ENCODE peak calls at places on chromosomes 12 and 14, in five cellular contexts. W is esophagus muscularis mucosa, N is uterus, G is endothelial cell of umbilical vein, T is body of pancreas. K is an unnamed sample.

GRCh38 chr14:81390706-81391105 is 9.4 kb downstream of the STON2 start:
- DNase-seq in W (peak; percentile 86), T (no peak), G (no peak), N (no peak), K (no peak)

GRCh38 chr14:99127651-99128167 is 144.3 kb downstream of the BCL11B start:
- DNase-seq in G (no peak), T (no peak), N (no peak), W (peak; percentile 82), K (no peak)

GRCh38 chr12:91053951-91054715 is 3.7 kb downstream of the KERA start:
- DNase-seq in T (peak; percentile 13), N (peak; percentile 60), W (no peak), G (peak; percentile 94), K (no peak)

GRCh38 chr12:97756066-97756701 is 293.6 kb downstream of the RMST start:
- DNase-seq in T (no peak), N (no peak), G (no peak), W (no peak), K (no peak)

GRCh38 chr12:124523071-124523470 is 44.3 kb downstream of the NCOR2 start:
- DNase-seq in N (no peak), W (no peak), T (peak; percentile 46), G (peak; percentile 36), K (no peak)

GRCh38 chr14:70821916-70822705 is 12.8 kb upstream of the MAP3K9 start:
- DNase-seq in G (peak; percentile 15), W (no peak), N (peak; percentile 24), T (peak; percentile 38), K (peak; percentile 40)

GRCh38 chr14:93090826-93091583 is 24.7 kb downstream of the ITPK1 start:
- DNase-seq in G (no peak), W (no peak), T (no peak), N (no peak), K (no peak)

GRCh38 chr12:45727994-45728624 is 1.4 kb upstream of the ARID2 start:
- DNase-seq in W (no peak), T (no peak), N (no peak), G (no peak), K (no peak)

GRCh38 chr12:84763112-84763511 is 149.5 kb downstream of the SLC6A15 start:
- DNase-seq in G (no peak), T (no peak), W (no peak), N (no peak), K (no peak)

GRCh38 chr14:92437309-92437708 is 76.3 kb upstream of the RIN3 start:
- DNase-seq in T (no peak), W (no peak), N (no peak), G (no peak), K (no peak)

GRCh38 chr14:103207404-103208072 is 84.3 kb downstream of the TNFAIP2 start:
- DNase-seq in G (no peak), T (no peak), W (no peak), N (peak; percentile 56), K (no peak)

GRCh38 chr14:42224053-42224888 is 617.6 kb downstream of the LRFN5 start:
- DNase-seq in N (peak; percentile 42), T (peak; percentile 59), G (peak; percentile 47), W (no peak), K (peak; percentile 1)

GRCh38 chr12:98399532-98399931 is 115.9 kb upstream of the TMPO start:
- DNase-seq in T (peak; percentile 26), G (peak; percentile 80), N (no peak), W (no peak), K (peak; percentile 44)

GRCh38 chr12:15633201-15633600 is 156.0 kb downstream of the EPS8 start:
- DNase-seq in W (no peak), G (peak; percentile 17), N (no peak), T (no peak), K (no peak)

GRCh38 chr12:58893421-58893986 is 26.8 kb downstream of the LRIG3 start:
- DNase-seq in W (no peak), G (no peak), T (no peak), N (no peak), K (no peak)

GRCh38 chr12:96720363-96720705 is 186.7 kb upstream of the NEDD1 start:
- DNase-seq in W (no peak), N (no peak), T (peak; percentile 4), G (no peak), K (peak; percentile 33)

GRCh38 chr14:44803239-44803905 is 158.4 kb downstream of the KLHL28 start:
- DNase-seq in G (peak; percentile 53), W (no peak), T (no peak), N (no peak), K (peak; percentile 10)

GRCh38 chr14:22070119-22070982 is 396.7 kb upstream of the OR4E1 start:
- DNase-seq in N (peak; percentile 24), G (peak; percentile 22), T (no peak), W (no peak), K (no peak)

GRCh38 chr12:95805864-95806669 is 15.5 kb upstream of the NTN4 start:
- DNase-seq in G (peak; percentile 85), T (peak; percentile 24), N (no peak), W (no peak), K (peak; percentile 42)

GRCh38 chr12:15276088-15276698 is 46.1 kb upstream of the PTPRO start:
- DNase-seq in W (no peak), G (peak; percentile 52), T (peak; percentile 29), N (peak; percentile 45), K (peak; percentile 18)

GRCh38 chr12:47852096-47852571 is 32.4 kb upstream of the HDAC7 start:
- DNase-seq in G (no peak), T (no peak), N (no peak), W (no peak), K (no peak)

GRCh38 chr12:107983871-107984480 is 145.1 kb upstream of the WSCD2 start:
- DNase-seq in W (no peak), N (no peak), G (no peak), T (no peak), K (no peak)

GRCh38 chr12:131674373-131674772 is 36.5 kb upstream of the SFSWAP start:
- DNase-seq in T (no peak), G (no peak), W (no peak), N (no peak), K (no peak)

GRCh38 chr14:37515761-37516160 is 79.3 kb downstream of the FOXA1 start:
- DNase-seq in T (no peak), N (no peak), W (no peak), G (no peak), K (no peak)

GRCh38 chr12:66140726-66141125 is 10.2 kb upstream of the LLPH start:
- DNase-seq in T (no peak), N (no peak), G (no peak), W (no peak), K (no peak)

GRCh38 chr12:68001486-68002466 is 12.5 kb downstream of the IFNG-AS1 start:
- DNase-seq in W (no peak), T (no peak), G (peak; percentile 3), N (no peak), K (no peak)

GRCh38 chr14:21771671-21772070 is 98.1 kb upstream of the OR4E1 start:
- DNase-seq in G (no peak), W (no peak), N (no peak), T (peak; percentile 14), K (no peak)

GRCh38 chr14:24814944-24815343 is 181.0 kb upstream of the GZMB start:
- DNase-seq in T (peak; percentile 25), G (no peak), N (no peak), W (peak; percentile 17), K (no peak)

GRCh38 chr14:70692210-70692609 is 50.5 kb downstream of the TTC9 start:
- DNase-seq in G (no peak), T (peak; percentile 44), N (no peak), W (no peak), K (no peak)

GRCh38 chr12:99153283-99153682 is 494.3 kb upstream of the GARIN6 start:
- DNase-seq in W (no peak), G (no peak), T (no peak), N (no peak), K (no peak)

GRCh38 chr14:99524091-99524661 is 43.0 kb downstream of the CCNK start:
- DNase-seq in T (no peak), G (peak; percentile 16), W (no peak), N (no peak), K (no peak)

GRCh38 chr12:88955541-88955940 is 375.3 kb upstream of the KITLG start:
- DNase-seq in W (no peak), T (no peak), G (no peak), N (no peak), K (no peak)

GRCh38 chr12:84128117-84128991 is 784.2 kb downstream of the SLC6A15 start:
- DNase-seq in G (no peak), N (no peak), W (no peak), T (no peak), K (peak; percentile 17)

GRCh38 chr14:53871947-53872346 is 84.7 kb downstream of the BMP4 start:
- DNase-seq in G (no peak), T (no peak), N (no peak), W (no peak), K (no peak)
- TF ChIP-seq POLR2A in G (no peak), T (no peak), N (no peak), W (no peak), K (no peak)

DNA sequence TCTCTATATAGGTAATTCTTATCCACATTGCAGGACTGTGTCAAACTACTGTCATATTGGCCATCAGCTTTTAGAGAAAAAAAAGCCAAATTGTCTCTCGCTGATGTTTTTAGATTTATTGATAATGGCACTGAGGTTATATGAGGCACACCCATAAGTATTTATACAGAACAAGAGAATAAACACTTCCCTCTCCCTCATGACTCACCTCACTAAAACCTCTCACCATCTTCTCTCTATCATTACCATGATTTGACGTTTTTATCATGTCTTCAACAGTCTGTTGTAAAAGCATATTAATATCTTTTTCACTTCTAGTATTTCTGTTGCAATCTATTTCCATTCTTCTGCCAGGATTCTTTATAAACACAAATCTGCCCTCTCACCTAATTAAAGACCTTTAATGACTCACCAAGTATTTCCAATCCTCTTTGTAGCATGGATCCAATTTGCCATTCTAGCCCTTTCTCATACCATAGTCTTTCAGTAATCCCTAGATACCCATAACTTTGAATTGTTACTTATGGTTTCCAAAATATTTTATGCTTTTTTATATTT is 527.7 kb downstream of the SLC16A7 start:
- DNase-seq in N (no peak), G (no peak), W (no peak), T (no peak), K (no peak)
- TF ChIP-seq POLR2A in N (no peak), G (no peak), W (no peak), T (no peak), K (no peak)

GRCh38 chr12:10098762-10099161 is at the start of gene CLEC1A:
- DNase-seq in T (no peak), G (peak; percentile 82), N (peak; percentile 63), W (no peak), K (no peak)
- TF ChIP-seq POLR2A in T (peak; percentile 44), G (peak; percentile 50), N (peak; percentile 47), W (peak; percentile 21), K (no peak)

DNA sequence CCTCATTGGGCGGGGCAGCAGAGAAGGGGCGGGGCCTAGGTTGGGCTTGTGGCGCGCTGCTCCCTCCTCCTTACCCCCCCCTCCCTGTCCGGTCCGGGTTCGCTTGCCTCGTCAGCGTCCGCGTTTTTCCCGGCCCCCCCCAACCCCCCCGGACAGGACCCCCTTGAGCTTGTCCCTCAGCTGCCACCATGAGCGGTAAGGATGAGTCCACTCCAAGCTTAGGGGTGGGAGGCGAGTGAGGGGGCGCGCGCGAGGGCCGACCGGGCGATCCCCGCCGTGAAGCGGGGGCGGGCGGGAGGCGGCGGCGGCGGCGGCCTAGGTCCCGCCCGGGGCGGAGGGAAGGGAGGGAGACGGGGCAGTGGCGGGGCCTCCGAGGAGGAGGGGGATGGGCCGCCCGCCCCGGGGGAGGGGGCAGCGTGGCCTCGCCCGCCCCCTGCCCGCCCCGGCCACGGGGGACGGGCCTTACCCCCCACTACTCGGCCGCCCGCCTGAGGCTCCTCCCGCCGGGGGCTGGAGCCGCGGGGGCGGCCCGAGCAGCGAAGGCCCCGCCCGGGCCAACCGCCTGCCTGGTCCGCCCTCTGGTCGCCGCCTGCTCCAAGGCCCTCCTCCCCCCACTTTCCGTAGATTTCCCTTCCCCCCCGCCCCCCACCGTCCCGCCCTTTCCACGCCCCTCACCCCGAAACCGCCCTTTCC is at the start of gene SP1:
- DNase-seq in W (peak; percentile 98), N (peak; percentile 93), T (peak; percentile 95), G (peak; percentile 88), K (peak; percentile 78)
- TF ChIP-seq POLR2A in W (no peak), N (peak; percentile 82), T (no peak), G (peak; percentile 50), K (peak; percentile 12)